ENCODE peak calls at places on chromosomes 6 and 20, in four cellular contexts. B is RWPE1; A is WTC11; M is activated CD8-positive, alpha-beta T cell treated with anti-CD3 and anti-CD28 coated beads for 36 hours. Q is an unnamed sample.

GRCh38 chr20:62894261-62894660 is 32.0 kb downstream of the DIDO1 start:
- DNase-seq in A (no peak), M (no peak), B (no peak), Q (no peak)

GRCh38 chr6:157037165-157037564 is 260.0 kb downstream of the ARID1B start:
- DNase-seq in B (no peak), A (no peak), M (no peak), Q (no peak)

GRCh38 chr6:140174509-140174908 is 800.1 kb upstream of the CITED2 start:
- DNase-seq in M (no peak), B (peak), A (no peak), Q (no peak)

GRCh38 chr6:41451039-41451438 is 95.1 kb upstream of the FOXP4 start:
- DNase-seq in B (no peak), M (no peak), A (peak), Q (no peak)

GRCh38 chr6:134822920-134823430 is 126.9 kb downstream of the ALDH8A1 start:
- DNase-seq in A (peak), M (peak), B (peak), Q (peak)

GRCh38 chr6:145028144-145028818 is 707.0 kb downstream of the EPM2A start:
- DNase-seq in A (no peak), B (peak), M (peak), Q (peak)

GRCh38 chr6:167579786-167580370 is 246.8 kb upstream of the AFDN start:
- DNase-seq in B (no peak), A (no peak), M (no peak), Q (no peak)

GRCh38 chr6:140079328-140079727 is 704.9 kb upstream of the CITED2 start:
- DNase-seq in A (no peak), B (no peak), M (no peak), Q (no peak)

GRCh38 chr6:28777147-28777461 is 146.7 kb downstream of the TRIM27 start:
- DNase-seq in A (no peak), B (no peak), M (no peak), Q (no peak)
- TF ChIP-seq CTCF in A (no peak), B (no peak), M (no peak), Q (no peak)

DNA sequence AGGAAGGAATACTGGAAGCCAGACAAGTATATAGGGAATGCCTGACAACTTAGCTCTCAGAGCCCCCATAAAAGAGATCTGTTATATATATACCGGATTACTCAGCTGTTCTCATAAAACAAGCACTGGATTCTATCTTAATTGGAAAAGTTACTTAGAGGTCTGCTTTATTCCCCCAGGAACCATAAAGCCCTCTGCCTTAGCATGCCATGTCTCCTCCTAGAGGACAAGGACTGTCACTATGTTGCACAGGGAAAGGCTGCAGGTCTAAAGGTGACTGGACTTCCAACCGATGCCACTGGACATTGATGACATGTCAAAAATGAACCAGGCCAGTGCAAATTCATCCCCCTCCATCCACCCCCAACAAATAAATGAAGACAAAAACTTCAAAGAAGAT is 6.4 kb downstream of the EXOC2 start:
- DNase-seq in A (no peak), B (no peak), M (no peak), Q (no peak)
- TF ChIP-seq CTCF in A (no peak), B (no peak), M (no peak), Q (peak)

DNA sequence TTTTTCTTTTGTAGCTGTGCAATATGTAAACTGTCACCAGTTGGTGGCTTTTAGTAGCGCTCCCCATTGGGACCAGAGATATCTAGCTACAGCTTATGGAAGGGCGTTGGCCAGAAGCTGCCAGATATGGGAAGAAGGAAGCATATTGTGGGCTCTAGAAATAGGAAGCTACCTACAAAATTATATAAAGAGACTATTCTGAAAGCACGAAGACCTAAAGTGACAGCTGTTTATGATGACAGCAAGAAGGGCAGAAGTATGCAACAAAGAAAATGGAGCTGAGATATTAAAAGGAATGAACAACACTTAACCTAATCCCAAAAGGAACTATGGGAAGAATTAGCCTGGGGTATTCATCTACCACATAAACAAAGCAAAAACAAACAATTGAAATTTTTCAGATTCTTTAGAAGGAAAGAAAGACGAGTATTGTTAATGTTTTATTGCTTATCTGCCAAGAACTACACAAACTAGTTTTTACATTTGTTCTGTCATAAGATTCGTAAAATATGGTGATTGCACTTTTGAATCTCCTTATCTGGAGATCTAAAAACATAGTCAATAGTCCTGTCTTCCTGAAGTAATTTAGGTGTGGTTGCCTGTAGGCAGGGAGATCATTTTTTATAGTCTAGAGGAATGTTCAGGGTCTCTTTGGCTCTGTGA is 81.6 kb downstream of the NCOA7 start:
- DNase-seq in A (no peak), M (no peak), B (no peak), Q (no peak)
- TF ChIP-seq CTCF in A (no peak), M (no peak), B (no peak), Q (no peak)

GRCh38 chr20:46649965-46650542 is 1.2 kb downstream of the SLC13A3 start:
- DNase-seq in M (no peak), A (no peak), B (no peak), Q (no peak)

GRCh38 chr20:46647469-46647868 is 3.8 kb downstream of the SLC13A3 start:
- DNase-seq in A (no peak), M (no peak), B (no peak), Q (no peak)

GRCh38 chr20:46650575-46651090 is 626 bp downstream of the SLC13A3 start:
- DNase-seq in B (no peak), M (no peak), A (no peak), Q (no peak)

GRCh38 chr20:46649650-46649949 is 1.7 kb downstream of the SLC13A3 start:
- DNase-seq in B (no peak), A (no peak), M (no peak), Q (no peak)

DNA sequence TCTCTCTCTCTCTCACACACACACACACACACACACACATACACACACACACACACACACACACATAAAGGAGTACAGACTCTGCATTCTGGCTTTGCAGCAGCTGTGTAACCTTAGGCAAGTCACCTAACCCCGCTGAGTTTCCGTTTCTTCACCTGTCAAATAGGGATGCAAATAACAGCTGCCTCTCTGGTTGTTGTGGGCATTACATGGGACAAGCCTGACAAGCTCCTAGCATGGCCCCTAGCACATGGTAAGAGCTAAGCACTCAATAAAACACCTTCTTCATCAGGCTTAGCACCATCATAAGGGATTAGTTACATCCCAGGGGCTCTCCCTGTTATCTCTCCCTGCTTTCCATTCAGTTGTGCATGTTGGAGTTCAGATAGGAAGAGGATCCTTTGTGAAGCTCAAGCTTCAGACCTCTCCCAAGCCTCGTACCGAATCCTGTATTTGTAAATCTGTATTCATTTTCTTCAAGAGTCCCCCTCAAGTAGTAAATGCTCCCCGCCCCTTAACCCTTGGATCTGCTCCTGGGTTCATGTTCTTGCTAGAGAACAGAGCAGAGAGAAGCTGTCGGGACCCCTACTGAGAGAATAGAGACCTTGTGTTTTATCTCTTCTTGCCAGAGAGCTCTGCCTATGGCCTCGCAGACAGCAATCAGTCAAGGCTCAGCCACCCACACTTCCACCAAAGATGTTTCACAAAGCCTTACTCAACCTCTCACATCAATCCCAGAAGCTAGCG is 2.2 kb downstream of the SLC13A3 start:
- DNase-seq in B (no peak), M (no peak), A (no peak), Q (no peak)
- TF ChIP-seq CTCF in B (no peak), M (no peak), A (no peak), Q (no peak)

GRCh38 chr6:166511316-166511715 is 75.2 kb downstream of the RAMACL start:
- DNase-seq in M (no peak), A (no peak), B (no peak), Q (no peak)

GRCh38 chr6:166515072-166515810 is 71.2 kb downstream of the RAMACL start:
- DNase-seq in B (peak), A (no peak), M (peak), Q (peak)

GRCh38 chr6:166512567-166512966 is 73.9 kb downstream of the RAMACL start:
- DNase-seq in M (peak), B (no peak), A (no peak), Q (peak)

GRCh38 chr6:166516256-166516655 is 70.2 kb downstream of the RAMACL start:
- DNase-seq in B (no peak), M (no peak), A (no peak), Q (no peak)

GRCh38 chr6:166514196-166514595 is 72.3 kb downstream of the RAMACL start:
- DNase-seq in B (no peak), A (no peak), M (no peak), Q (no peak)
- TF ChIP-seq CTCF in B (no peak), A (no peak), M (no peak), Q (no peak)

DNA sequence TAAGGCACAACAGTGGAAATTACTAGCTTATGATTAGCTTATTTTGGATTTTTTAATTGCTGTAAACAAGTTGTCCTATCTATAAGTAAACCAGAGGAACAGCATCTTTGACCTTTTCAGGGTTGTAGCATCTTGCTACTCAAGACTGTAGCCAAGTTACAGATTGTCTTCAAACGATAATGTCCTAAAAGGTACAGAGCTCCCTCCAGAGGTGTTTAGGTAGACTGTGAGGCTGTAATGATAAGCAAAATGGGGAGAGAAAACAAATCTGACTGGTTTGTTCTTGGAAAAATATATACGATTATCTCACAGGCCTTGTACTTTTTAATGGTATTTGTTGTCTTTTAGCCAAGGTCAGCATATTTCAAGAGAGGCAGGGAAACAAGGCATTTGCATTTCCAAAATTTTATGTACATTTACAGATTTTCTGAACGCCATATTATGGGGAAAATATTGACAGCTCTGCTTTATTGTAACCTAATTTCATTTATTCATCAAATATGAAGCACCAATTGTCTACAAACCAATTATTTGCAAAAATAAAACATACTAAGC is 273.4 kb downstream of the MEI4 start:
- DNase-seq in B (no peak), A (no peak), M (no peak), Q (no peak)
- TF ChIP-seq CTCF in B (no peak), A (no peak), M (no peak), Q (peak)

GRCh38 chr6:150352321-150353296 is 16.2 kb upstream of the IYD start:
- DNase-seq in M (peak), B (no peak), A (no peak), Q (no peak)
- TF ChIP-seq CTCF in M (no peak), B (no peak), A (no peak), Q (no peak)

GRCh38 chr6:33983109-33983475 is 162.8 kb downstream of the GRM4 start:
- DNase-seq in A (no peak), M (no peak), B (no peak), Q (no peak)
- TF ChIP-seq CTCF in A (no peak), M (no peak), B (no peak), Q (no peak)

GRCh38 chr20:16573011-16573965 is at the start of gene KIF16B:
- DNase-seq in M (peak), A (peak), B (peak), Q (peak)
- TF ChIP-seq CTCF in M (no peak), A (no peak), B (peak), Q (no peak)

Q was measured in GM10248.